ENCODE peak calls at places on chromosomes 3 and 15, in ten cellular contexts. A, K, O, M, Q, N, P, L, B and D are unnamed samples.

GRCh38 chr3:150145659-150146058 is 175.0 kb upstream of the PFN2 start:
- DNase-seq in A (peak), K (no peak), O (no peak), M (peak), Q (no peak), N (no peak), P (no peak), L (no peak), B (no peak), D (no peak)

GRCh38 chr3:127172670-127173515 is 20.0 kb upstream of the PRR23E start:
- DNase-seq in A (peak), K (no peak), O (peak), M (peak), Q (peak), N (peak), P (no peak), L (peak), B (no peak), D (no peak)

GRCh38 chr3:43043071-43043766 is 62.7 kb downstream of the POMGNT2 start:
- DNase-seq in A (no peak), K (no peak), O (no peak), M (no peak), Q (no peak), N (no peak), P (no peak), L (no peak), B (peak), D (no peak)

GRCh38 chr15:32704343-32705076 is 13.3 kb upstream of the GREM1 start:
- DNase-seq in A (peak), K (no peak), O (peak), M (peak), Q (no peak), N (no peak), P (no peak), L (no peak), B (no peak), D (no peak)

GRCh38 chr3:12885585-12885934 is 44.2 kb upstream of the RPL32 start:
- DNase-seq in A (no peak), K (no peak), O (no peak), M (peak), Q (no peak), N (no peak), P (no peak), L (no peak), B (no peak), D (no peak)

GRCh38 chr3:180048108-180048507 is 11.4 kb upstream of the PEX5L start:
- DNase-seq in A (no peak), K (no peak), O (no peak), M (no peak), Q (no peak), N (no peak), P (no peak), L (no peak), B (no peak), D (no peak)

GRCh38 chr3:42500909-42501308 is 1.5 kb upstream of the VIPR1 start:
- DNase-seq in A (no peak), K (no peak), O (no peak), M (no peak), Q (peak), N (no peak), P (no peak), L (no peak), B (no peak), D (peak)

GRCh38 chr3:40382617-40382979 is 4.4 kb upstream of the ENTPD3 start:
- DNase-seq in A (no peak), K (no peak), O (peak), M (peak), Q (no peak), N (no peak), P (no peak), L (no peak), B (no peak), D (no peak)

GRCh38 chr15:27763514-27763913 is 335.6 kb downstream of the OCA2 start:
- DNase-seq in A (no peak), K (no peak), O (no peak), M (no peak), Q (no peak), N (no peak), P (no peak), L (no peak), B (no peak), D (no peak)

GRCh38 chr3:124200336-124200901 is 208.5 kb upstream of the ROPN1 start:
- DNase-seq in A (no peak), K (no peak), O (no peak), M (no peak), Q (no peak), N (no peak), P (peak), L (no peak), B (no peak), D (no peak)

GRCh38 chr3:192887047-192887446 is 30.6 kb downstream of the MB21D2 start:
- DNase-seq in A (peak), K (no peak), O (no peak), M (peak), Q (no peak), N (no peak), P (no peak), L (no peak), B (no peak), D (no peak)

GRCh38 chr3:183734750-183735284 is 37.2 kb downstream of the YEATS2 start:
- DNase-seq in A (no peak), K (no peak), O (no peak), M (no peak), Q (no peak), N (no peak), P (no peak), L (no peak), B (no peak), D (no peak)

GRCh38 chr3:127672429-127673190 is at the start of gene ABTB1:
- DNase-seq in A (peak), K (peak), O (peak), M (peak), Q (peak), N (no peak), P (peak), L (peak), B (peak), D (peak)

GRCh38 chr15:48059786-48060185 is 61.0 kb upstream of the SLC24A5 start:
- DNase-seq in A (no peak), K (no peak), O (no peak), M (no peak), Q (no peak), N (no peak), P (no peak), L (no peak), B (peak), D (no peak)

GRCh38 chr15:90955911-90956310 is 1.2 kb downstream of the RCCD1 start:
- DNase-seq in A (no peak), K (no peak), O (no peak), M (no peak), Q (peak), N (no peak), P (no peak), L (no peak), B (peak), D (no peak)

GRCh38 chr3:126135056-126135397 is 45.4 kb downstream of the ALDH1L1 start:
- DNase-seq in A (no peak), K (no peak), O (no peak), M (no peak), Q (no peak), N (no peak), P (no peak), L (no peak), B (peak), D (no peak)

GRCh38 chr3:134029734-134030381 is at the start of gene SLCO2A1:
- DNase-seq in A (peak), K (peak), O (no peak), M (no peak), Q (peak), N (no peak), P (peak), L (peak), B (peak), D (no peak)

GRCh38 chr3:178795349-178795748 is 259.1 kb downstream of the KCNMB2 start:
- DNase-seq in A (peak), K (peak), O (no peak), M (no peak), Q (peak), N (no peak), P (no peak), L (no peak), B (no peak), D (no peak)

GRCh38 chr3:63864008-63864871 is 573 bp downstream of the ATXN7 start:
- DNase-seq in A (no peak), K (peak), O (no peak), M (no peak), Q (peak), N (no peak), P (peak), L (peak), B (peak), D (peak)

GRCh38 chr15:50953302-50953701 is 44.8 kb downstream of the AP4E1 start:
- DNase-seq in A (peak), K (no peak), O (no peak), M (peak), Q (no peak), N (peak), P (no peak), L (no peak), B (no peak), D (no peak)

GRCh38 chr3:32290619-32291018 is 52.1 kb downstream of the CMTM8 start:
- DNase-seq in A (no peak), K (no peak), O (no peak), M (no peak), Q (no peak), N (no peak), P (no peak), L (no peak), B (no peak), D (no peak)

GRCh38 chr3:1571736-1572135 is 478.9 kb downstream of the CNTN6 start:
- DNase-seq in A (no peak), K (no peak), O (no peak), M (no peak), Q (no peak), N (no peak), P (no peak), L (no peak), B (no peak), D (no peak)

GRCh38 chr3:18412684-18413083 is 12.5 kb downstream of the SATB1 start:
- DNase-seq in A (no peak), K (no peak), O (no peak), M (no peak), Q (no peak), N (no peak), P (no peak), L (no peak), B (no peak), D (no peak)

GRCh38 chr3:32376098-32376497 is 15.6 kb upstream of the CMTM7 start:
- DNase-seq in A (no peak), K (no peak), O (peak), M (no peak), Q (no peak), N (no peak), P (no peak), L (no peak), B (no peak), D (no peak)

GRCh38 chr3:188760408-188760807 is 411.4 kb upstream of the TPRG1 start:
- DNase-seq in A (no peak), K (no peak), O (peak), M (peak), Q (no peak), N (no peak), P (no peak), L (no peak), B (no peak), D (no peak)

GRCh38 chr15:45428491-45428890 is 50.1 kb upstream of the GATM start:
- DNase-seq in A (no peak), K (no peak), O (no peak), M (no peak), Q (no peak), N (no peak), P (no peak), L (no peak), B (peak), D (no peak)

GRCh38 chr15:99955532-99955931 is 222.3 kb upstream of the LYSMD4 start:
- DNase-seq in A (no peak), K (no peak), O (no peak), M (no peak), Q (no peak), N (no peak), P (no peak), L (no peak), B (no peak), D (no peak)

GRCh38 chr3:98541695-98542094 is 9.9 kb downstream of the GPR15 start:
- DNase-seq in A (no peak), K (no peak), O (no peak), M (no peak), Q (no peak), N (no peak), P (no peak), L (no peak), B (no peak), D (no peak)

GRCh38 chr3:32460031-32460749 is 42.5 kb downstream of the CMTM6 start:
- DNase-seq in A (no peak), K (no peak), O (no peak), M (no peak), Q (peak), N (no peak), P (peak), L (no peak), B (no peak), D (peak)

DNA sequence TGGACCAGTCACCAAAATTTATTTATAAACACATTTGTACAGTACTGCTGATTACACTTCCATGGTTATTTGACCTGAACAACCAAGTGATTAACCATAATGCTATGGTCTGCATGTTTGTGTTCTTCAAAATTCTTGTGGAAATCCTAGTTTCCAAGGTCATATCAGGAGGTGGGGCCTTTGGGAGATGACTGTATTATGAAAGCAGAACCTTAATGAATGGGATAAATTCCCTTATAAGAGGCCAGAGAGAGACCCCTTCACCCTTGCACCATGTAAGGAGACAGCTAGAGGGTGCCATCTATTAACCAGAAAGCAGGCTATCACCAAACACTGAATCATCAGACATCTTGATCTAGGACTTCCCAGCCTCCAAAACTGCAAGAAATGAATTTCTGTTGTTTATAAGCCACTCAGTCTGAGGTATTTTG is 1.9 kb downstream of the SCAPER start:
- DNase-seq in A (peak), K (no peak), O (peak), M (peak), Q (peak), N (no peak), P (no peak), L (no peak), B (no peak), D (no peak)
- TF ChIP-seq CTCF in A (peak), K (peak), O (peak), M (peak), Q (peak), N (peak), P (peak), L (no peak), B (no peak), D (no peak)

GRCh38 chr3:196073188-196073838 is 8.6 kb downstream of the TFRC start:
- DNase-seq in A (peak), K (peak), O (peak), M (peak), Q (peak), N (no peak), P (peak), L (peak), B (peak), D (peak)

GRCh38 chr3:196075013-196075412 is 6.9 kb downstream of the TFRC start:
- DNase-seq in A (no peak), K (no peak), O (no peak), M (no peak), Q (no peak), N (no peak), P (no peak), L (no peak), B (no peak), D (no peak)

GRCh38 chr3:196076721-196077120 is 5.2 kb downstream of the TFRC start:
- DNase-seq in A (no peak), K (no peak), O (no peak), M (no peak), Q (no peak), N (no peak), P (no peak), L (no peak), B (no peak), D (no peak)

GRCh38 chr3:196067439-196067838 is 14.5 kb downstream of the TFRC start:
- DNase-seq in A (no peak), K (no peak), O (no peak), M (no peak), Q (no peak), N (no peak), P (no peak), L (no peak), B (no peak), D (no peak)

DNA sequence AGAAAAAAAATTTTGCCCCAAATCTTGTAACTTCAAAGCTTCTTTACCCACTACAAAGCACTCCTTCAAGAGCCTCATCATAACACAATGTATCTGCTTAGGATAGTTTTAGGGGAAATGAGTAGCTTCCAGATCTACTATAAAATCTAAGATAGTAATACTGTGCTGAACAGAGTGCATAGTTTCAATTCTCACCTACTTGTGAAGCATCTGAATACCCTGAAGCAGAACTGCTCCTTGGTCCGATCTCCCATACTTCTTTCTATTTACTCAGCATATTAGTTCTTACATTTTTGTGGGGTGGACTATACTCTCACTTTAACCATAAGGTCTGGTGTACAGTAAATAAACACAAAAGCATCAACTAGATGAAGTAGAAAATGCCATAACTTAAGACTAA is 9.6 kb downstream of the TFRC start:
- DNase-seq in A (no peak), K (no peak), O (no peak), M (no peak), Q (no peak), N (no peak), P (no peak), L (no peak), B (no peak), D (no peak)
- TF ChIP-seq CTCF in A (no peak), K (no peak), O (no peak), M (no peak), Q (no peak), N (no peak), P (no peak), L (no peak), B (no peak), D (no peak)

GRCh38 chr3:141110322-141110721 is 59.2 kb downstream of the SPSB4 start:
- DNase-seq in A (no peak), K (no peak), O (no peak), M (no peak), Q (no peak), N (no peak), P (no peak), L (no peak), B (no peak), D (no peak)
- TF ChIP-seq CTCF in A (no peak), K (no peak), O (no peak), M (no peak), Q (no peak), N (no peak), P (no peak), L (no peak), B (no peak), D (no peak)

DNA sequence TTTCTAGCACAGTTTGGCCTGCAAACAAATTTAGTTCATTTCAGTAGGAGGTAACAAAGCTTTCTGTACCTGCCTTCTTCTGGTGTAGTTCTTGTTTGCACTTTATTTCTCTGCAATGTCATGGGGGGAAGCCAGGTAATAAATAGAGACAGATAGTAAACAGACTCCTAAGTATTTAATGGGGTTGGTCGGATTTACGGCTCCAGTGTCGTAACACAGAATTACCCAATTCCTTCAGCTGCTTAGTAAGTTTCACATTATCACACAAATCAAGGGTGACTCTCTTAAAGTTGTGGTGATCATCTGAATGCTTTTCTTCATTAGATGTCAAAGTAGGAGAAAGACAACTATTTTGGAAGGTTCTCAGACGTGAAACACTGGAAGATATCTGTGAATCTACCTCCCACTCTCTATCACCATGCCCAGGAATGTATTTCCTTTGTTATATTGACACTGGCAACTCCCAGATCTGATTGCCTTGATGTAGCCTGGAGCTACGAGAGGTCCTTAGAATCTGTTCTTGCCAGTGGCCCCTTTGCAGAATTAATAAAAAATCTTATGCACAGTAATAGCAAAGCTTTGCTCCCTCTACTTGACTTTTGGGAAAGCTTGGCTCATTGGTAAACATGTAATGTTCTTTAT is 25.0 kb upstream of the TMC3 start:
- DNase-seq in A (peak), K (no peak), O (peak), M (peak), Q (no peak), N (no peak), P (no peak), L (no peak), B (no peak), D (no peak)
- TF ChIP-seq CTCF in A (no peak), K (no peak), O (no peak), M (no peak), Q (no peak), N (no peak), P (no peak), L (no peak), B (no peak), D (no peak)

GRCh38 chr3:2765002-2765579 is 345.1 kb downstream of the IL5RA start:
- DNase-seq in A (no peak), K (no peak), O (no peak), M (no peak), Q (peak), N (no peak), P (no peak), L (no peak), B (no peak), D (no peak)
- TF ChIP-seq CTCF in A (peak), K (peak), O (no peak), M (no peak), Q (peak), N (peak), P (peak), L (no peak), B (no peak), D (no peak)